ENCODE peak calls at places on chromosomes 13 and 19, in ten cellular contexts. One of them, this sample, is unnamed.

GRCh38 chr13:95834134-95834765 is 157.3 kb downstream of the DNAJC3 start:
- DNase-seq in stomach: peak; percentile 65
- DNase-seq in adrenal gland: peak; percentile 62
- DNase-seq in tibial nerve: peak; percentile 59
- DNase-seq in H54: peak; percentile 23
- DNase-seq in IMR-90: peak; percentile 57
- DNase-seq in uterus: peak; percentile 47
- DNase-seq in esophagus muscularis mucosa: no peak
- DNase-seq in body of pancreas: peak; percentile 69
- DNase-seq in ovary: peak; percentile 70
- DNase-seq in this sample: peak; percentile 71

GRCh38 chr13:19781526-19781925 is 1.2 kb downstream of the PSPC1 start:
- DNase-seq in ovary: no peak
- DNase-seq in stomach: no peak
- DNase-seq in esophagus muscularis mucosa: no peak
- DNase-seq in tibial nerve: no peak
- DNase-seq in adrenal gland: no peak
- DNase-seq in body of pancreas: no peak
- DNase-seq in uterus: no peak
- DNase-seq in H54: no peak
- DNase-seq in IMR-90: no peak
- DNase-seq in this sample: peak; percentile 65

GRCh38 chr13:107203146-107203847 is 635.4 kb upstream of the ARGLU1 start:
- DNase-seq in tibial nerve: no peak
- DNase-seq in ovary: no peak
- DNase-seq in IMR-90: no peak
- DNase-seq in body of pancreas: peak; percentile 13
- DNase-seq in uterus: no peak
- DNase-seq in H54: peak; percentile 46
- DNase-seq in stomach: no peak
- DNase-seq in adrenal gland: no peak
- DNase-seq in esophagus muscularis mucosa: no peak
- DNase-seq in this sample: peak; percentile 2

GRCh38 chr13:98436379-98436909 is 140.5 kb downstream of the STK24 start:
- DNase-seq in tibial nerve: no peak
- DNase-seq in esophagus muscularis mucosa: no peak
- DNase-seq in body of pancreas: no peak
- DNase-seq in ovary: no peak
- DNase-seq in H54: no peak
- DNase-seq in IMR-90: no peak
- DNase-seq in uterus: no peak
- DNase-seq in adrenal gland: no peak
- DNase-seq in stomach: no peak
- DNase-seq in this sample: no peak

GRCh38 chr19:5891938-5892771 is 11.4 kb downstream of the NDUFA11 start:
- DNase-seq in ovary: no peak
- DNase-seq in IMR-90: peak; percentile 35
- DNase-seq in body of pancreas: peak; percentile 62
- DNase-seq in esophagus muscularis mucosa: no peak
- DNase-seq in H54: no peak
- DNase-seq in adrenal gland: peak; percentile 57
- DNase-seq in uterus: no peak
- DNase-seq in stomach: peak; percentile 33
- DNase-seq in tibial nerve: no peak
- DNase-seq in this sample: peak; percentile 51

GRCh38 chr13:23610187-23610576 is 40.0 kb downstream of the TNFRSF19 start:
- DNase-seq in ovary: no peak
- DNase-seq in body of pancreas: no peak
- DNase-seq in IMR-90: peak; percentile 35
- DNase-seq in esophagus muscularis mucosa: no peak
- DNase-seq in stomach: no peak
- DNase-seq in tibial nerve: no peak
- DNase-seq in H54: no peak
- DNase-seq in uterus: no peak
- DNase-seq in adrenal gland: no peak
- DNase-seq in this sample: peak; percentile 50

GRCh38 chr13:39616087-39616694 is 13.2 kb upstream of the LHFPL6 start:
- DNase-seq in H54: peak; percentile 11
- DNase-seq in tibial nerve: peak; percentile 53
- DNase-seq in body of pancreas: peak; percentile 40
- DNase-seq in adrenal gland: peak; percentile 39
- DNase-seq in IMR-90: peak; percentile 68
- DNase-seq in esophagus muscularis mucosa: no peak
- DNase-seq in uterus: peak; percentile 59
- DNase-seq in stomach: no peak
- DNase-seq in ovary: peak; percentile 64
- DNase-seq in this sample: peak; percentile 72

GRCh38 chr13:111267784-111268183 is 52.7 kb upstream of the TEX29 start:
- DNase-seq in uterus: no peak
- DNase-seq in esophagus muscularis mucosa: no peak
- DNase-seq in body of pancreas: no peak
- DNase-seq in tibial nerve: no peak
- DNase-seq in H54: no peak
- DNase-seq in stomach: no peak
- DNase-seq in ovary: no peak
- DNase-seq in IMR-90: peak; percentile 78
- DNase-seq in adrenal gland: no peak
- DNase-seq in this sample: no peak

GRCh38 chr13:23598371-23598770 is 28.2 kb downstream of the TNFRSF19 start:
- DNase-seq in H54: no peak
- DNase-seq in IMR-90: peak; percentile 70
- DNase-seq in ovary: no peak
- DNase-seq in tibial nerve: no peak
- DNase-seq in esophagus muscularis mucosa: no peak
- DNase-seq in adrenal gland: no peak
- DNase-seq in stomach: no peak
- DNase-seq in body of pancreas: no peak
- DNase-seq in uterus: no peak
- DNase-seq in this sample: no peak

GRCh38 chr13:33676700-33677048 is 141.3 kb upstream of the RFC3 start:
- DNase-seq in ovary: peak; percentile 36
- DNase-seq in uterus: peak; percentile 30
- DNase-seq in esophagus muscularis mucosa: no peak
- DNase-seq in body of pancreas: peak; percentile 84
- DNase-seq in adrenal gland: peak; percentile 43
- DNase-seq in H54: peak; percentile 26
- DNase-seq in stomach: peak; percentile 64
- DNase-seq in IMR-90: peak; percentile 21
- DNase-seq in tibial nerve: peak; percentile 17
- DNase-seq in this sample: no peak

GRCh38 chr13:33679658-33680012 is 138.3 kb upstream of the RFC3 start:
- DNase-seq in H54: no peak
- DNase-seq in stomach: no peak
- DNase-seq in uterus: no peak
- DNase-seq in esophagus muscularis mucosa: no peak
- DNase-seq in ovary: no peak
- DNase-seq in IMR-90: no peak
- DNase-seq in body of pancreas: no peak
- DNase-seq in tibial nerve: no peak
- DNase-seq in adrenal gland: no peak
- DNase-seq in this sample: no peak

GRCh38 chr13:33678084-33678483 is 139.9 kb upstream of the RFC3 start:
- DNase-seq in IMR-90: no peak
- DNase-seq in H54: no peak
- DNase-seq in ovary: no peak
- DNase-seq in tibial nerve: no peak
- DNase-seq in esophagus muscularis mucosa: no peak
- DNase-seq in uterus: no peak
- DNase-seq in adrenal gland: no peak
- DNase-seq in body of pancreas: no peak
- DNase-seq in stomach: no peak
- DNase-seq in this sample: no peak

GRCh38 chr13:33677215-33677614 is 140.7 kb upstream of the RFC3 start:
- DNase-seq in stomach: no peak
- DNase-seq in esophagus muscularis mucosa: no peak
- DNase-seq in body of pancreas: no peak
- DNase-seq in ovary: no peak
- DNase-seq in tibial nerve: no peak
- DNase-seq in IMR-90: no peak
- DNase-seq in uterus: no peak
- DNase-seq in adrenal gland: no peak
- DNase-seq in H54: no peak
- DNase-seq in this sample: no peak

DNA sequence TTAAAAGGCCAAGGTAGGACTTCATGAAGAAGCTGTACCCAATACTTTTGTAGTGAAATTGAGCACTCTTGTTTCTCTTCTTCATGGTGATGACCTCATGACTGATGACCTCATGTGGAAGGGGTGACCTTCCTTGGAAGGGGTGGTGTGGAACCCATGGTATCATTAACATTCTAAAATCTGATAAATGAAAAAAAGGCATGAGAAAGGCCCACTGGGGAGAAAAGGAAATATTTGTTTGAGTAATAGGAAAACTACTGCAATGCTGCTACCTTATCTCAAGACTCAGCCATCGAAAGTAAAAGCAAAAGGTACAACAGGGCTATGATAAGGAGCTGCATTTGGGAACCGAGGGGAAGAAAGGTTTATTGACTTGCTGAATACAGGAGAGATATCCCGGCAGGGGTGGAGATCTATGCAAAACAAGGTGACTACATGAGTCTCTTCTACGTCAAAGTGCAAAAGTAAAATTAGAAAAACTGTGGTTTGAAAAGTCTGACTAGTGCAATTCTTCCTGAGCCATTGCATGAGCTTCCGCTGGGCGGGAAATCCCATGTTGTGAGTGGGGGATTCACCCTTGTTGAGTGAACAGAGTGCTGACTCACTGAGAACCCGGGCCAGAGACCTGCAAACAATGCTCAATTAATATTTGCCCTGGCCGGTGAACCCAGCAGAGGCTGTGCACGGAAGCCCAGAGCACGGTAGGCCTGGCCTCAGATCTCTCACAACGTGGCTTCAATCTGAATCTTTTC is 138.9 kb upstream of the RFC3 start:
- DNase-seq in adrenal gland: peak; percentile 38
- DNase-seq in IMR-90: peak; percentile 1
- DNase-seq in uterus: peak; percentile 39
- DNase-seq in esophagus muscularis mucosa: no peak
- DNase-seq in stomach: peak; percentile 83
- DNase-seq in tibial nerve: peak; percentile 34
- DNase-seq in body of pancreas: peak; percentile 81
- DNase-seq in H54: peak; percentile 38
- DNase-seq in ovary: peak; percentile 71
- DNase-seq in this sample: no peak
- TF ChIP-seq POLR2A in adrenal gland: no peak
- TF ChIP-seq POLR2A in IMR-90: no peak
- TF ChIP-seq POLR2A in uterus: no peak
- TF ChIP-seq POLR2A in esophagus muscularis mucosa: no peak
- TF ChIP-seq POLR2A in stomach: no peak
- TF ChIP-seq POLR2A in tibial nerve: no peak
- TF ChIP-seq POLR2A in body of pancreas: no peak
- TF ChIP-seq POLR2A in H54: no peak
- TF ChIP-seq POLR2A in ovary: no peak
- TF ChIP-seq POLR2A in this sample: no peak

GRCh38 chr19:17125728-17126677 is 50.4 kb downstream of the MYO9B start:
- DNase-seq in IMR-90: peak; percentile 25
- DNase-seq in stomach: peak; percentile 47
- DNase-seq in tibial nerve: peak; percentile 58
- DNase-seq in H54: no peak
- DNase-seq in uterus: no peak
- DNase-seq in esophagus muscularis mucosa: no peak
- DNase-seq in adrenal gland: no peak
- DNase-seq in ovary: no peak
- DNase-seq in body of pancreas: peak; percentile 34
- DNase-seq in this sample: peak; percentile 34
- TF ChIP-seq POLR2A in IMR-90: no peak
- TF ChIP-seq POLR2A in stomach: no peak
- TF ChIP-seq POLR2A in tibial nerve: no peak
- TF ChIP-seq POLR2A in H54: no peak
- TF ChIP-seq POLR2A in uterus: no peak
- TF ChIP-seq POLR2A in esophagus muscularis mucosa: no peak
- TF ChIP-seq POLR2A in adrenal gland: no peak
- TF ChIP-seq POLR2A in ovary: no peak
- TF ChIP-seq POLR2A in body of pancreas: no peak
- TF ChIP-seq POLR2A in this sample: no peak

DNA sequence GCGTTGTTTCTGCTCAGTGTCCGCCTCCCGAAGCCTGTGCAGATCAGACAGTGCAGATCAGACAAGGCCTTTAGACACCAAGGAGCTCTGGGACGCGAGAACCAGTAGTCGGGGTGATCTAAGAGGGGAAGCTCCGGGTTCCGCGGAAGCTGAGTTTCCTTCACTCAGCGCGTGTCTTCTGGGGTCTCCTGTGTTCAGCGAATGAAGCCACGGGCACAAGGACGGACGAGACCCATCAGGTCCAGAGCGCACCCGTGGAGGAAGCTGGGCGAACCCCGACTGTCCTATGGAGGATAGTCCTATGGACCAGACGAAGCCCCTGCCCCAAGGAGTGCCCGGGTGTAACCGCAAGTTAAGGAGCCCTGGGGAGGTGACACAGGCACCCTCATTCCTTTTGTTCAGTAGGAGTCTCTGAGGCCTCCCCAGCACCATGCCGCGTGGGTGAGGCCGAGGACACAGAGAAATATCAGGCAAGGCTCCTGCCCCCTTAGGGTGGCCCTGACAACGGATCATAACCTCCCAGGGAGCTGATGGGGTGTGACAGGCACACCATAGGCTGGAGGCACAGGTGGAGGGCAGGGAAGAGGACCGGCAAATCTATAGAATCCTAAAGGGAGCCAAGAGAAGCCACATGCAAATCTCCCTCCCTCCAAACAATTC is 614 bp upstream of the TMEM238 start:
- DNase-seq in body of pancreas: no peak
- DNase-seq in esophagus muscularis mucosa: no peak
- DNase-seq in uterus: peak; percentile 37
- DNase-seq in adrenal gland: peak; percentile 45
- DNase-seq in stomach: no peak
- DNase-seq in H54: no peak
- DNase-seq in tibial nerve: peak; percentile 14
- DNase-seq in IMR-90: no peak
- DNase-seq in ovary: no peak
- DNase-seq in this sample: peak; percentile 65
- TF ChIP-seq POLR2A in body of pancreas: no peak
- TF ChIP-seq POLR2A in esophagus muscularis mucosa: no peak
- TF ChIP-seq POLR2A in uterus: no peak
- TF ChIP-seq POLR2A in adrenal gland: no peak
- TF ChIP-seq POLR2A in stomach: no peak
- TF ChIP-seq POLR2A in H54: no peak
- TF ChIP-seq POLR2A in tibial nerve: no peak
- TF ChIP-seq POLR2A in IMR-90: no peak
- TF ChIP-seq POLR2A in ovary: no peak
- TF ChIP-seq POLR2A in this sample: no peak

DNA sequence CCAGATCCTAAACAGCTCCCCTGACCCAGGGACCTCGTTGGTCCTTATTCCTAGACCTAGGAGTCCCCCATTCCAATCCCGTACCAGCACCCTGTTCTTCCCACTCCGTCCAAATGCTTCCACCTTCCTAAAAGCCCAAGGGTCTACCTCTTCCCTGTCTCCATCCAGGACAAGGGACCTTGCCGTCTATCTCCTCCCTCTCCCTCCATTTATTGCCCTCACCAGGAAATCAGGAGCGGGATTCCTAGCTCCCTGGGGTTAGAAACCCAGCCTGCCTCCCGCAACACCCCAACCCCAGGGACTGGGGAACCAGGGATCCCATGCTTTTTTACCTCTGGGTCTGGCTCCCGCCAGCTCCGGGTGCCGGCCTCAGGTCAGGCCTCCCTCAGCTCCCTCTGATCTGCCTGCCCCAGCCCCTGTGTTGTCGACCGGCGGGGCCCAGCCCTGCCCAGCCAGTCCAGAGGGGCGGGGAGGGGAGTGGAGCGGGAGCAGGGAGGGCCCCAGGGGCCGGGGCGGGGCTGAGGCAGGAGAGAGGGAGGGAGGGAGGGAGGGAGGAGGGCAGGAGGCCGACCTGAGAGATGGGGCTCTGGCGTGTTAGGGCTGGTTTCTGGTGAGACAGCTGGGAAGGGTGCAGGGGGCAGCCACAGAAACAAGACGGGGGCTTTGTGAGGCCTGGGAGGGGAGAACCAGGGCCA is at the start of gene B3GNT8:
- DNase-seq in uterus: peak; percentile 84
- DNase-seq in body of pancreas: peak; percentile 73
- DNase-seq in IMR-90: peak; percentile 34
- DNase-seq in esophagus muscularis mucosa: peak; percentile 95
- DNase-seq in H54: no peak
- DNase-seq in ovary: peak; percentile 86
- DNase-seq in stomach: peak; percentile 86
- DNase-seq in tibial nerve: peak; percentile 71
- DNase-seq in adrenal gland: peak; percentile 74
- DNase-seq in this sample: peak; percentile 86
- TF ChIP-seq POLR2A in uterus: no peak
- TF ChIP-seq POLR2A in body of pancreas: peak; percentile 67
- TF ChIP-seq POLR2A in IMR-90: no peak
- TF ChIP-seq POLR2A in esophagus muscularis mucosa: no peak
- TF ChIP-seq POLR2A in H54: no peak
- TF ChIP-seq POLR2A in ovary: no peak
- TF ChIP-seq POLR2A in stomach: no peak
- TF ChIP-seq POLR2A in tibial nerve: peak; percentile 22
- TF ChIP-seq POLR2A in adrenal gland: no peak
- TF ChIP-seq POLR2A in this sample: no peak